ENCODE peak calls at places on chromosomes 12 and 14, in five cellular contexts. Z is HepG2, I is H1, A is GM12878, E is NT2/D1. U is an unnamed sample.
A peak's percentile ranks its signal among the peaks of the same experiment; 100 is the strongest.

GRCh38 chr14:92946847-92947545 is 24.0 kb downstream of the CHGA start:
- DNase-seq in E (no peak), A (no peak), Z (no peak), I (no peak), U (no peak)

GRCh38 chr12:14186193-14186502 is 179.3 kb upstream of the ATF7IP start:
- DNase-seq in Z (no peak), I (no peak), E (no peak), A (no peak), U (no peak)

GRCh38 chr14:101965796-101966718 is 1.7 kb downstream of the DYNC1H1 start:
- DNase-seq in A (no peak), Z (no peak), E (no peak), I (no peak), U (no peak)

GRCh38 chr14:55585854-55586253 is 5.8 kb downstream of the KTN1 start:
- DNase-seq in E (no peak), A (no peak), I (no peak), Z (no peak), U (no peak)

GRCh38 chr12:6335451-6336078 is 6.3 kb downstream of the TNFRSF1A start:
- DNase-seq in E (no peak), I (peak; percentile 70), Z (peak; percentile 90), A (peak; percentile 60), U (peak; percentile 55)

GRCh38 chr12:67957383-67957782 is 31.9 kb upstream of the IFNG-AS1 start:
- DNase-seq in A (no peak), Z (no peak), E (no peak), I (no peak), U (no peak)

GRCh38 chr12:82504411-82504810 is 146.1 kb downstream of the METTL25 start:
- DNase-seq in Z (no peak), E (no peak), I (no peak), A (no peak), U (no peak)

GRCh38 chr12:95279835-95280234 is 62.2 kb downstream of the VEZT start:
- DNase-seq in E (no peak), Z (peak; percentile 3), I (no peak), A (no peak), U (no peak)

GRCh38 chr12:25121916-25122315 is 73.0 kb downstream of the DNAI7 start:
- DNase-seq in E (no peak), Z (no peak), A (no peak), I (no peak), U (no peak)

GRCh38 chr14:21346532-21347135 is 37.2 kb downstream of the SUPT16H start:
- DNase-seq in E (no peak), Z (no peak), I (no peak), A (no peak), U (no peak)

GRCh38 chr12:95623554-95624170 is 72.4 kb upstream of the USP44 start:
- DNase-seq in I (peak; percentile 81), Z (peak; percentile 73), E (peak; percentile 96), A (no peak), U (peak; percentile 80)

GRCh38 chr14:65574611-65575010 is 162.1 kb downstream of the FUT8 start:
- DNase-seq in Z (peak; percentile 21), E (no peak), I (no peak), A (no peak), U (no peak)

GRCh38 chr12:24226745-24227350 is 277.4 kb upstream of the SOX5 start:
- DNase-seq in E (no peak), I (no peak), Z (peak; percentile 1), A (no peak), U (no peak)

GRCh38 chr14:97074456-97074855 is 277.3 kb downstream of the VRK1 start:
- DNase-seq in I (no peak), Z (no peak), E (no peak), A (no peak), U (no peak)

GRCh38 chr12:122861586-122861970 is 26.3 kb downstream of the HIP1R start:
- DNase-seq in A (no peak), I (no peak), Z (no peak), E (no peak), U (no peak)

GRCh38 chr14:91983571-91983970 is 36.1 kb upstream of the FBLN5 start:
- DNase-seq in E (no peak), Z (no peak), I (no peak), A (no peak), U (no peak)

GRCh38 chr14:33556382-33557121 is 394.3 kb downstream of the EGLN3 start:
- DNase-seq in A (no peak), E (no peak), I (no peak), Z (no peak), U (no peak)

GRCh38 chr14:56295743-56296142 is 177.5 kb downstream of the PELI2 start:
- DNase-seq in E (no peak), Z (no peak), A (no peak), I (no peak), U (no peak)

GRCh38 chr12:119676022-119676421 is 8.1 kb downstream of the PRKAB1 start:
- DNase-seq in Z (no peak), A (no peak), I (no peak), E (no peak), U (no peak)

GRCh38 chr14:23008836-23009235 is 1.1 kb downstream of the C14orf93 start:
- DNase-seq in Z (no peak), E (no peak), I (no peak), A (no peak), U (no peak)

GRCh38 chr14:71591929-71592328 is 340.3 kb upstream of the RGS6 start:
- DNase-seq in Z (no peak), I (no peak), E (no peak), A (no peak), U (no peak)

GRCh38 chr14:52825085-52825484 is 33.7 kb upstream of the GNPNAT1 start:
- DNase-seq in I (no peak), A (peak; percentile 17), E (no peak), Z (no peak), U (no peak)

GRCh38 chr12:59654061-59654460 is 58.2 kb downstream of the SLC16A7 start:
- DNase-seq in I (no peak), A (no peak), Z (no peak), E (no peak), U (no peak)

GRCh38 chr14:90671382-90671781 is 144.8 kb downstream of the TTC7B start:
- DNase-seq in I (no peak), A (no peak), Z (no peak), E (no peak), U (no peak)

GRCh38 chr12:23066095-23066494 is 441.1 kb downstream of the ETNK1 start:
- DNase-seq in A (no peak), I (no peak), Z (no peak), E (no peak), U (no peak)

GRCh38 chr14:69943084-69943797 is 64.0 kb downstream of the SMOC1 start:
- DNase-seq in A (no peak), Z (peak; percentile 9), I (no peak), E (no peak), U (no peak)

GRCh38 chr14:65549429-65549828 is 136.9 kb downstream of the FUT8 start:
- DNase-seq in E (no peak), I (no peak), A (no peak), Z (no peak), U (no peak)

GRCh38 chr12:80041691-80042090 is 57.6 kb upstream of the OTOGL start:
- DNase-seq in Z (no peak), I (no peak), A (no peak), E (no peak), U (no peak)

GRCh38 chr12:44117368-44117767 is 281.5 kb downstream of the TMEM117 start:
- DNase-seq in Z (no peak), E (no peak), A (no peak), I (no peak), U (no peak)

GRCh38 chr14:64117671-64118402 is 176.3 kb downstream of the ESR2 start:
- DNase-seq in I (no peak), Z (no peak), A (no peak), E (no peak), U (no peak)

DNA sequence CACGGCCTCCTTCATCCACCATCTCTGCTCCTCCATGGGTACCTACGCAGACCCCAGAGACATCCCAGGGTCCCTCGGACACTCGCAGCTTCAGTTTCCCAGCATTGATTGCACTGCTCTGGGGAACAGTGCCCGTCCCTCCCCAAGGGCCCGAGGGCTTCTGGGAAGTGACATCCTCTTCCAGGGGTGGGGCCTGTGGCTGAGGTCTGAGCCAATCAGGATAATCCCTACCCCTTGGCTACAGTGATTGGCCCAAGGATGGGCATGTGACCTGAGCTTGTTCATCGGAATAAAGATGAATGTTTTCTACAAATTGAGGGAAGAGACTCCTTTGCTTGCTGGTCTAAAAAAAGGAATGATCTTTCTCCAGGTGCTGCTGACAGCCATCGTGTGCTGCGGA is 37.3 kb upstream of the MYL2 start:
- DNase-seq in E (no peak), Z (no peak), I (no peak), A (no peak), U (no peak)
- TF ChIP-seq SUZ12 in E (no peak), Z (no peak), I (no peak), A (no peak), U (no peak)

DNA sequence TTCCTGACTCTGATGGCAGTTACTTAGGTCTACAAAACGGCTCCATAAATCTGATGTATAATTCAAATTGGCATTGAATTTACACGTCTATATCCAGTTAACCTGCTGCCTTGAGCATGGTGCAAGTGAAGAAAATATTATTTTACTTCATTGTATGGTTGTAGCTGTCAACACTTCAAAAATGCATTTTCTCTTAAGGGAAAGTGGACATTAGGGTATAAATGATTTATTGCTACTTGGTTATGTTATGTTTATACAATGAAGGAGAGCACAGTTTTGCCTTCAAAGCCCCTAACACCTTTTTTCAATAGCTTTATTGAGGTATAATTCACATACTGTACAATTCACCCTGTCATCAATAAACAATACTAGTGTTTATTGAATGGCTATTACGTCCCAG is 2.0 kb upstream of the USP15 start:
- DNase-seq in E (no peak), A (no peak), Z (no peak), I (no peak), U (no peak)
- TF ChIP-seq SUZ12 in E (no peak), A (no peak), Z (no peak), I (no peak), U (no peak)

DNA sequence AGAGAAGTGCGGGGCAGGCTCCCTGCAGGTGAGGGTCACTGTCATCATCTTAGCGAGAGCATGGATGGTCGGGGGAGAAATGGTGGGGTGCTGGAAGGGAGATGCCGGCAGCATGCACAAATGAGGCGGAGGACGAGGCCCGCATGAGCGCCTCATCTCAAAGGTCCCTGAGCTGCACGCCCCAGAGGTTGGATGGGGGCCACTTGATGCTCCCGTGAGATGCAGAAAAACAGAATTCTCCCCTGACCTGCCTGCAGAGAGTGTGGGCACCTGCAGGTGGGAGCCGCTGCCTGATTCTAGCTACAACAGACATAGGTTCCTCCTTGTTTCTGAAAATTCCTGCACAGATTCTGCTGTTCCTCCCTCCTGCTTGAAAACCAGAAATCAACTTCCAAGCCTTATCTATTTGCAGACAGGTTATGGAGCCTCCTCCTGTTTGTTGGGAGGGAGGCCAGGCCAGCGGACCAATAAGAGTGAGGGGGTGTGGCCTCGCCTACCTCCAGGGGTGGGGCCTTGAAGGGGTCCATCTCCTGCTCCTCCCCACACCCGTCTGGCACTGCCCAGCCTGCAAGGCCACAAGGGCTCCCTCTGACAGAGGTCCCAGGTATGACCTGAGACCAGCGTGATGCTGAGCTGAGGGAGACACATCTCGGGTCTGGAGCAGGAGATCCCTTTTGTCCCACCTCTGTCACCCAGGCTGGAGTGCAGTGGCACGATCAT is 67.2 kb downstream of the KDM2B start:
- DNase-seq in I (peak; percentile 78), Z (peak; percentile 78), A (no peak), E (no peak), U (peak; percentile 72)
- TF ChIP-seq SUZ12 in I (no peak), Z (no peak), A (no peak), E (no peak), U (no peak)

DNA sequence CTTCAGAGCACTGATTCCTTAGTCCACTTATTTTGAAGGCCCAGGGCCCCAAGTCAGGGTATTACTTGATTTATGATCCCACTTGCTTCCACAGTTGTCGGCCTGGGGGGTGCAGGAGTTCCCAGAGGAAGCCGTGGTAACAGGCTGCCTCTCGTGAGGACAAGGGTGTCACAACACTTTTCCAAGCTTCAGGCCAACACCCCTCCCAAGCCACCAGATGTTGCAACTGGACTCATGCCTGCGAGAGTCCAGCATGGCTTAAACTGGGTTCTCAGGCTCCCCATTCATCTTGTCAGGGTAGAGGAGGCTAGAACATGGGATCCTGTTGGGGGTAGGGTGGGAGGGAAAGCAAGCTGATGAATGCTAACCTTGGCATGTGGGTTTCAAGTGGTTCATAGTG is 56.1 kb downstream of the BMP4 start:
- DNase-seq in I (no peak), Z (no peak), A (no peak), E (no peak), U (no peak)
- TF ChIP-seq SUZ12 in I (no peak), Z (no peak), A (no peak), E (no peak), U (no peak)